ENCODE peak calls at places on chromosomes 3 and 15, in four cellular contexts. One of them, this sample, is unnamed. For H3K4me1, the result is how much of the 10 kb centered on the place peaks cover.

GRCh38 chr3:115670911-115671310 is 47.6 kb downstream of the GAP43 start:
- DNase-seq in mesendoderm: no peak
- DNase-seq in OCI-LY7: no peak
- DNase-seq in psoas muscle: no peak
- DNase-seq in this sample: no peak

GRCh38 chr3:18438586-18438985 is 13.4 kb upstream of the SATB1 start:
- DNase-seq in mesendoderm: no peak
- DNase-seq in OCI-LY7: peak
- DNase-seq in psoas muscle: no peak
- DNase-seq in this sample: no peak

GRCh38 chr3:50260027-50260941 is 8.7 kb upstream of the SEMA3B start:
- DNase-seq in OCI-LY7: peak
- DNase-seq in mesendoderm: peak
- DNase-seq in psoas muscle: peak
- DNase-seq in this sample: peak

GRCh38 chr3:112124901-112125607 is 8.0 kb downstream of the GCSAM start:
- DNase-seq in OCI-LY7: peak
- DNase-seq in mesendoderm: peak
- DNase-seq in psoas muscle: no peak
- DNase-seq in this sample: no peak

GRCh38 chr15:25848769-25849430 is 14.2 kb downstream of the ATP10A start:
- DNase-seq in psoas muscle: no peak
- DNase-seq in OCI-LY7: no peak
- DNase-seq in mesendoderm: no peak
- DNase-seq in this sample: no peak

GRCh38 chr15:51623386-51623938 is 891 bp upstream of the DMXL2 start:
- DNase-seq in psoas muscle: no peak
- DNase-seq in mesendoderm: peak
- DNase-seq in OCI-LY7: no peak
- DNase-seq in this sample: no peak

GRCh38 chr3:166734734-166735133 is 645.4 kb downstream of the ZBBX start:
- DNase-seq in OCI-LY7: no peak
- DNase-seq in psoas muscle: no peak
- DNase-seq in mesendoderm: peak
- DNase-seq in this sample: no peak

GRCh38 chr3:128319741-128320141 is 146.9 kb downstream of the DNAJB8 start:
- DNase-seq in mesendoderm: no peak
- DNase-seq in OCI-LY7: no peak
- DNase-seq in psoas muscle: no peak
- DNase-seq in this sample: peak

GRCh38 chr3:42269647-42270046 is 3.7 kb upstream of the CCK start:
- DNase-seq in psoas muscle: no peak
- DNase-seq in OCI-LY7: no peak
- DNase-seq in mesendoderm: no peak
- DNase-seq in this sample: no peak

GRCh38 chr3:187740446-187741399 is 4.5 kb downstream of the BCL6 start:
- DNase-seq in mesendoderm: peak
- DNase-seq in OCI-LY7: peak
- DNase-seq in psoas muscle: peak
- DNase-seq in this sample: peak

GRCh38 chr3:108485146-108485545 is 25.2 kb downstream of the MYH15 start:
- DNase-seq in psoas muscle: no peak
- DNase-seq in mesendoderm: peak
- DNase-seq in OCI-LY7: no peak
- DNase-seq in this sample: no peak

GRCh38 chr3:61371123-61371522 is 119.9 kb upstream of the FHIT start:
- DNase-seq in mesendoderm: peak
- DNase-seq in psoas muscle: no peak
- DNase-seq in OCI-LY7: peak
- DNase-seq in this sample: peak

GRCh38 chr3:47890832-47891620 is 88.1 kb downstream of the DHX30 start:
- DNase-seq in psoas muscle: peak
- DNase-seq in mesendoderm: no peak
- DNase-seq in OCI-LY7: no peak
- DNase-seq in this sample: peak

GRCh38 chr3:86787091-86787490 is 203.9 kb downstream of the VGLL3 start:
- DNase-seq in psoas muscle: no peak
- DNase-seq in OCI-LY7: no peak
- DNase-seq in mesendoderm: peak
- DNase-seq in this sample: no peak

GRCh38 chr15:48866141-48866563 is 11.8 kb upstream of the EID1 start:
- DNase-seq in OCI-LY7: no peak
- DNase-seq in mesendoderm: no peak
- DNase-seq in psoas muscle: no peak
- DNase-seq in this sample: no peak

GRCh38 chr3:29649815-29650547 is 369.1 kb downstream of the RBMS3 start:
- DNase-seq in OCI-LY7: no peak
- DNase-seq in psoas muscle: no peak
- DNase-seq in mesendoderm: no peak
- DNase-seq in this sample: peak

GRCh38 chr3:122258757-122259371 is 66.2 kb upstream of the CSTA start:
- DNase-seq in OCI-LY7: peak
- DNase-seq in psoas muscle: peak
- DNase-seq in mesendoderm: peak
- DNase-seq in this sample: peak

GRCh38 chr3:42706721-42707619 is 4.4 kb upstream of the HHATL start:
- DNase-seq in psoas muscle: no peak
- DNase-seq in OCI-LY7: no peak
- DNase-seq in mesendoderm: no peak
- DNase-seq in this sample: no peak

DNA sequence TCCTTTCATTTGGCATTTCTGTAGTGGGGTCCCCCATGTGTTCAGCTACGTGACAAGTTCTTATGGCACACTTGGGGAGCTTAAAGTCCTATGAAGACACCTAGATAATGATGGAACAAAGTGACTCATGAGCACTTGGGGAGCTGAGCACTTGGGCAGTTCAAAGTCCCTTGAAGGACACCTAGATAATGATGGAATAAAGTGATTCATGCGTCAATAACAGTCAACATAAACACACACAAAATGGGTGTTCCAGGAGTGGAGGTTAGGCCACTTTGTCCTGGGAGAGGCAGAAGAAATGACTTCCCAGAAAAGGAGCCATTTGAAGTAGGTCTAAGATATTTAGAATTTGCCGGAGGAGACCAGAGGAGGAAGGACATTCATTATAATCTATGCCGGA is 66.6 kb downstream of the LDHAL6B start:
- DNase-seq in mesendoderm: no peak
- DNase-seq in OCI-LY7: no peak
- DNase-seq in psoas muscle: no peak
- DNase-seq in this sample: no peak
- H3K4me1 ChIP-seq in mesendoderm: under half
- H3K4me1 ChIP-seq in OCI-LY7: under half
- H3K4me1 ChIP-seq in psoas muscle: under half
- H3K4me1 ChIP-seq in this sample: under half

DNA sequence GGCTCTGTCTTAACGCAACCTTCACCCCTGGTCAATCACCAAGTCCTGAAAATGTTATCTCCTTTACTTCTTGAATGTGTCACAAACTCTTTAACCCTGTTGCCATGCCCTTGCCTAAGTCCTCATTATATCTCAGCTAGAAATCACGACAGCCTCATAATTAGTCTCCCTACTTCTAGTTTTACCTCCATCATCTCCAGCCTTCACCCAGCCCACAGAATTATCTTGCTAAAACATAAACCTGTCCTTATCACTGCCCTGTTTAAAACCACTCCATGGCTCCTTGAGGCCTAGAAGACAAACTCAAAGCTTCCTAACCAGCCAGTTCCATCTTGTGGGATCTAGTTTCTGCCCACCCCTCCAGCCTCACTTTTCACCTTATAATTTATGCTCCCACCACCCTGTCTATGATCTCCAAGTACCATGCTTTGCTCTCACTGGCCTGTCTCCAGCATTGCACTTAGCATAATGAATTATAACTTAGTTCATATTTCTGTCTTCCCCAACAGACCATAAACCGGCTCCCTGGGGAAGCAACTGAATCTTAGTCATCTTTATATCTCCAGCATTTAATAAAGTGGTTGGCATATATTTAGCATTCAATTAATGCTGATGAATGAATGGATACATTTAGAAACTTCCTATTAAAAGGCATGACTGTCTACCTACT is 39.2 kb downstream of the GPR176 start:
- DNase-seq in psoas muscle: no peak
- DNase-seq in OCI-LY7: no peak
- DNase-seq in mesendoderm: no peak
- DNase-seq in this sample: no peak
- H3K4me1 ChIP-seq in psoas muscle: under half
- H3K4me1 ChIP-seq in OCI-LY7: under half
- H3K4me1 ChIP-seq in mesendoderm: under half
- H3K4me1 ChIP-seq in this sample: under half

DNA sequence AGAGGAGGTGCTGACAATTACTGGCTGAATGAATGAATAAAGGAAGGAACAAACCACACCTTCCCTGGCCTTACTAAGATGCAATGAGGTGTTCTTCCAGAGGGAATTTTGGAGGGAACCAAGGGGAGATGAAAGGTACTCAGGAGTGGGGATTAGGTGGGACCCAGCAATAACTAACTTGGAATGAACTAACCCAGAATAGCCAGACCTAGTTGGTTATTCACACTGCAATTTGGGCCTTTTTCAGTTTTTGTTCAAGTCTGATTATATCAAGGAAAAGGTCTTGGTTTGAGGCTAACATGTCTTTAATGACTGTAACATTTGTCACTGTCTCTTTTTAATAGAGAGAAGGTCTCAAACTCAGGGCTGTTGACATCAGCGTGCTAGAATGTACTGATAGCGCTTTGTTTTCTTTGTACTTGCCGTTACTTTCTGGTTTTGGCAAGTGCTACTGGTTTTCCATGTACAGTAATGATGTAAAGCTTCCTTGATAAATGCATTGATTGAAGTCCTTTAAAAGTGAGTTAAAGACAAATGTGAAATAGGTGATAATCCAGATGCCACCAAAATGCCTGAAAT is 3.2 kb upstream of the PLXND1 start:
- DNase-seq in psoas muscle: no peak
- DNase-seq in OCI-LY7: no peak
- DNase-seq in mesendoderm: no peak
- DNase-seq in this sample: no peak
- H3K4me1 ChIP-seq in psoas muscle: under half
- H3K4me1 ChIP-seq in OCI-LY7: under half
- H3K4me1 ChIP-seq in mesendoderm: under half
- H3K4me1 ChIP-seq in this sample: under half

GRCh38 chr3:132154619-132155018 is 119.8 kb upstream of the CPNE4 start:
- DNase-seq in OCI-LY7: no peak
- DNase-seq in psoas muscle: no peak
- DNase-seq in mesendoderm: no peak
- DNase-seq in this sample: no peak

GRCh38 chr3:132164469-132165092 is 129.8 kb upstream of the CPNE4 start:
- DNase-seq in OCI-LY7: no peak
- DNase-seq in psoas muscle: no peak
- DNase-seq in mesendoderm: no peak
- DNase-seq in this sample: no peak

GRCh38 chr3:132161608-132162007 is 126.8 kb upstream of the CPNE4 start:
- DNase-seq in psoas muscle: no peak
- DNase-seq in mesendoderm: peak
- DNase-seq in OCI-LY7: no peak
- DNase-seq in this sample: no peak

DNA sequence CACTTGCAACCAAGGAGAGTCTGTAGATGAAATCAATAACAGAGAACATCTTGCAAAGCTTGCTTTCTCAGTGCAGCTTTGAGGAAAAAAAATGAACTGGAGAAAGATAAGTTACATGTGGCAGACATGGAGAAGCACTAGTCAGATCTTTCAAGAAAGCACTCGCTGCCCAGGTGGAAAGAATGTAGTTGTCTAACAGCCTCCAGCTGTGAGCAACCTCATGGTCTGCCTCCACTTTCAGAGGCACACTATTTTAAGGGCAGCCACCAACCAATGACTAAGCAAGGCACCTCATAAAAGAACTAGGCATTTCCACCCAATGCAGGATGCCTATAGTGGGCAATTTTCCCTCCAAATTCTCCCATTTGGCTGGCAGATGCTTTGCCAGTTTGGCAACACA is 125.4 kb upstream of the CPNE4 start:
- DNase-seq in psoas muscle: no peak
- DNase-seq in OCI-LY7: no peak
- DNase-seq in mesendoderm: no peak
- DNase-seq in this sample: no peak
- H3K4me1 ChIP-seq in psoas muscle: under half
- H3K4me1 ChIP-seq in OCI-LY7: under half
- H3K4me1 ChIP-seq in mesendoderm: under half
- H3K4me1 ChIP-seq in this sample: under half

GRCh38 chr3:172100482-172100881 is 61.1 kb downstream of the FNDC3B start:
- DNase-seq in mesendoderm: no peak
- DNase-seq in psoas muscle: no peak
- DNase-seq in OCI-LY7: peak
- DNase-seq in this sample: no peak

GRCh38 chr3:172099495-172099808 is 60.1 kb downstream of the FNDC3B start:
- DNase-seq in psoas muscle: no peak
- DNase-seq in OCI-LY7: peak
- DNase-seq in mesendoderm: no peak
- DNase-seq in this sample: no peak

GRCh38 chr3:172102123-172102882 is 62.9 kb downstream of the FNDC3B start:
- DNase-seq in mesendoderm: no peak
- DNase-seq in psoas muscle: no peak
- DNase-seq in OCI-LY7: peak
- DNase-seq in this sample: no peak

GRCh38 chr3:172102883-172103310 is 63.5 kb downstream of the FNDC3B start:
- DNase-seq in psoas muscle: no peak
- DNase-seq in mesendoderm: no peak
- DNase-seq in OCI-LY7: no peak
- DNase-seq in this sample: no peak

GRCh38 chr3:172101107-172101506 is 61.7 kb downstream of the FNDC3B start:
- DNase-seq in OCI-LY7: peak
- DNase-seq in psoas muscle: no peak
- DNase-seq in mesendoderm: no peak
- DNase-seq in this sample: no peak
- H3K4me1 ChIP-seq in OCI-LY7: half or more
- H3K4me1 ChIP-seq in psoas muscle: half or more
- H3K4me1 ChIP-seq in mesendoderm: under half
- H3K4me1 ChIP-seq in this sample: under half

DNA sequence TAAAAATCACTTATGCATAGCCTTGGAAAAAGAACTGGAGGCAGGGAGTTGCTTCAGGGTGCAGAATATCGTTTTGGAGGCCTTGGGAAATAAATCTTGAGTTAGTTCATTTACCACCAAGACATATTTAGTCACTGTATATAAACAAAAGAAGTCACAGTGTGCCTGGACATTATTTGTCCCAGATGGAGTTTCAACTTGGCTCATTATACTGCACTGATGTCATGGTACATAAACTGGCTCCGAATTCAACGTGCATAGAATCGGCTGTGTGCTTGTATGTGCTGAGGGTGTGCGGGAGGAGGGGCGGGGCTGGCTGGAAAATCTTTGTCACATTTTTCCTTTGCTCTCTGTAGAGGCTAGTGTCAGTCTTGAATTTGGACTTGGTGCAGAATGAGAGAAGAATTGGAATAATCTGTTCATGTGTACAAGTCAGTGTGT is 86.6 kb downstream of the FNDC3B start:
- DNase-seq in mesendoderm: no peak
- DNase-seq in psoas muscle: peak
- DNase-seq in OCI-LY7: no peak
- DNase-seq in this sample: no peak
- H3K4me1 ChIP-seq in mesendoderm: under half
- H3K4me1 ChIP-seq in psoas muscle: half or more
- H3K4me1 ChIP-seq in OCI-LY7: under half
- H3K4me1 ChIP-seq in this sample: under half

GRCh38 chr15:100687532-100688215 is 85.3 kb downstream of the ASB7 start:
- DNase-seq in OCI-LY7: no peak
- DNase-seq in psoas muscle: peak
- DNase-seq in mesendoderm: no peak
- DNase-seq in this sample: no peak
- H3K4me1 ChIP-seq in OCI-LY7: under half
- H3K4me1 ChIP-seq in psoas muscle: under half
- H3K4me1 ChIP-seq in mesendoderm: under half
- H3K4me1 ChIP-seq in this sample: under half

This sample was measured in testis.